ENCODE peak calls at places on chromosomes 3 and 15, in five cellular contexts. L is NT2/D1, I is H1, A is HepG2, S is GM12878. Y is an unnamed sample.
A peak's percentile ranks its signal among the peaks of the same experiment; 100 is the strongest.

GRCh38 chr15:90097475-90097874 is 4.8 kb downstream of the IDH2 start:
- DNase-seq in L (no peak), A (no peak), S (peak; percentile 88), I (no peak), Y (no peak)

GRCh38 chr15:29134239-29134638 is 135.4 kb downstream of the NSMCE3 start:
- DNase-seq in L (no peak), I (no peak), S (no peak), A (no peak), Y (no peak)

GRCh38 chr3:179268400-179269051 is 17.6 kb upstream of the KCNMB3 start:
- DNase-seq in A (no peak), L (no peak), S (no peak), I (no peak), Y (no peak)

GRCh38 chr3:157335677-157336076 is 101.0 kb upstream of the PTX3 start:
- DNase-seq in I (no peak), A (no peak), L (peak; percentile 74), S (no peak), Y (no peak)

GRCh38 chr15:73270366-73271097 is 98.2 kb downstream of the HCN4 start:
- DNase-seq in A (peak; percentile 20), S (no peak), I (no peak), L (no peak), Y (no peak)

GRCh38 chr3:81643721-81644120 is 117.7 kb downstream of the GBE1 start:
- DNase-seq in S (no peak), L (no peak), I (no peak), A (peak; percentile 9), Y (peak; percentile 49)

GRCh38 chr15:99090011-99090699 is 14.7 kb upstream of the SYNM start:
- DNase-seq in S (peak; percentile 90), A (no peak), I (no peak), L (no peak), Y (no peak)

GRCh38 chr3:31819441-31819840 is 161.6 kb downstream of the OSBPL10 start:
- DNase-seq in S (no peak), I (no peak), L (no peak), A (no peak), Y (no peak)

GRCh38 chr3:187679638-187680396 is 9.6 kb upstream of the SST start:
- DNase-seq in I (peak; percentile 96), S (no peak), L (peak; percentile 86), A (peak; percentile 73), Y (peak; percentile 68)

GRCh38 chr15:35545316-35545824 is 595 bp downstream of the DPH6 start:
- DNase-seq in A (peak; percentile 6), L (no peak), S (peak; percentile 16), I (no peak), Y (peak; percentile 33)

GRCh38 chr3:13631256-13631655 is 82.3 kb downstream of the FBLN2 start:
- DNase-seq in I (no peak), S (no peak), L (no peak), A (no peak), Y (no peak)

GRCh38 chr3:195903950-195904290 is 4.4 kb downstream of the TNK2 start:
- DNase-seq in I (no peak), S (no peak), A (no peak), L (no peak), Y (no peak)

GRCh38 chr3:105836533-105836932 is 32.3 kb downstream of the CBLB start:
- DNase-seq in S (peak; percentile 68), I (no peak), L (no peak), A (peak; percentile 20), Y (no peak)

GRCh38 chr3:197393711-197394110 is 95.3 kb upstream of the DLG1 start:
- DNase-seq in I (no peak), A (no peak), L (no peak), S (no peak), Y (no peak)

GRCh38 chr3:160885791-160886286 is 129.8 kb downstream of the PPM1L start:
- DNase-seq in S (peak; percentile 13), I (no peak), A (peak; percentile 1), L (peak; percentile 18), Y (peak; percentile 49)

GRCh38 chr3:185824051-185824466 is 783 bp downstream of the IGF2BP2 start:
- DNase-seq in A (no peak), I (peak; percentile 60), L (no peak), S (no peak), Y (no peak)

GRCh38 chr15:41493205-41493901 is at the start of gene ITPKA:
- DNase-seq in L (no peak), A (peak; percentile 88), S (peak; percentile 30), I (peak; percentile 85), Y (peak; percentile 66)

GRCh38 chr3:102400142-102400541 is 34.7 kb upstream of the ZPLD1 start:
- DNase-seq in I (no peak), A (no peak), L (no peak), S (no peak), Y (no peak)

GRCh38 chr3:142817356-142817755 is 71.5 kb downstream of the PCOLCE2 start:
- DNase-seq in L (no peak), I (no peak), A (no peak), S (no peak), Y (no peak)

GRCh38 chr3:190443257-190443656 is 6.4 kb downstream of the TMEM207 start:
- DNase-seq in A (peak; percentile 13), I (no peak), L (no peak), S (no peak), Y (no peak)

GRCh38 chr3:19348929-19349564 is 200.7 kb downstream of the KCNH8 start:
- DNase-seq in L (peak; percentile 13), A (peak; percentile 8), I (no peak), S (no peak), Y (peak; percentile 36)

GRCh38 chr15:57747206-57747605 is 40.7 kb downstream of the POLR2M start:
- DNase-seq in S (no peak), A (no peak), L (no peak), I (no peak), Y (no peak)

GRCh38 chr3:196232154-196232881 is 16.0 kb downstream of the SLC51A start:
- DNase-seq in A (no peak), S (no peak), I (no peak), L (no peak), Y (no peak)

GRCh38 chr3:188697127-188697526 is 474.6 kb upstream of the TPRG1 start:
- DNase-seq in A (no peak), I (no peak), L (no peak), S (peak; percentile 27), Y (no peak)

GRCh38 chr15:88166330-88166993 is 90.1 kb downstream of the NTRK3 start:
- DNase-seq in I (peak; percentile 78), S (no peak), L (peak; percentile 30), A (peak; percentile 10), Y (peak; percentile 46)

GRCh38 chr3:46998121-46998851 is 18.8 kb downstream of the NBEAL2 start:
- DNase-seq in S (no peak), A (peak; percentile 47), L (peak; percentile 81), I (peak; percentile 96), Y (peak; percentile 85)

GRCh38 chr3:186849392-186849975 is 7.0 kb downstream of the ADIPOQ start:
- DNase-seq in I (no peak), L (peak; percentile 25), S (peak; percentile 30), A (peak; percentile 67), Y (peak; percentile 14)

GRCh38 chr3:196236169-196236568 is 19.8 kb downstream of the SLC51A start:
- DNase-seq in A (no peak), L (no peak), I (no peak), S (no peak), Y (no peak)

GRCh38 chr15:65038838-65039237 is 6.3 kb upstream of the SLC51B start:
- DNase-seq in I (no peak), A (no peak), L (no peak), S (no peak), Y (no peak)

GRCh38 chr3:117887031-117887430 is 1147.6 kb downstream of the IGSF11 start:
- DNase-seq in L (no peak), I (no peak), S (no peak), A (no peak), Y (no peak)

GRCh38 chr15:70334286-70334685 is 236.6 kb upstream of the TLE3 start:
- DNase-seq in I (no peak), L (no peak), A (no peak), S (no peak), Y (no peak)

GRCh38 chr3:123070471-123070870 is 3.6 kb downstream of the PDIA5 start:
- DNase-seq in S (no peak), I (no peak), L (no peak), A (no peak), Y (no peak)

GRCh38 chr3:129536374-129536667 is 6.7 kb upstream of the H1-8 start:
- DNase-seq in A (no peak), I (no peak), S (no peak), L (no peak), Y (no peak)

GRCh38 chr15:33311312-33311971 is 675 bp downstream of the RYR3 start:
- DNase-seq in S (no peak), I (peak; percentile 70), L (no peak), A (no peak), Y (no peak)

GRCh38 chr3:59423707-59424106 is 373.9 kb upstream of the CFAP20DC start:
- DNase-seq in S (no peak), I (no peak), A (no peak), L (no peak), Y (no peak)

GRCh38 chr3:59425942-59426341 is 376.1 kb upstream of the CFAP20DC start:
- DNase-seq in L (no peak), S (no peak), A (no peak), I (no peak), Y (no peak)

GRCh38 chr3:59424268-59425010 is 374.6 kb upstream of the CFAP20DC start:
- DNase-seq in I (no peak), A (no peak), L (no peak), S (no peak), Y (no peak)

GRCh38 chr3:59426851-59427565 is 377.2 kb upstream of the CFAP20DC start:
- DNase-seq in A (no peak), I (no peak), S (no peak), L (no peak), Y (no peak)

GRCh38 chr3:59425371-59425770 is 375.5 kb upstream of the CFAP20DC start:
- DNase-seq in S (no peak), I (no peak), A (peak; percentile 3), L (no peak), Y (no peak)
- TF ChIP-seq SUZ12 in S (no peak), I (no peak), A (no peak), L (no peak), Y (no peak)

DNA sequence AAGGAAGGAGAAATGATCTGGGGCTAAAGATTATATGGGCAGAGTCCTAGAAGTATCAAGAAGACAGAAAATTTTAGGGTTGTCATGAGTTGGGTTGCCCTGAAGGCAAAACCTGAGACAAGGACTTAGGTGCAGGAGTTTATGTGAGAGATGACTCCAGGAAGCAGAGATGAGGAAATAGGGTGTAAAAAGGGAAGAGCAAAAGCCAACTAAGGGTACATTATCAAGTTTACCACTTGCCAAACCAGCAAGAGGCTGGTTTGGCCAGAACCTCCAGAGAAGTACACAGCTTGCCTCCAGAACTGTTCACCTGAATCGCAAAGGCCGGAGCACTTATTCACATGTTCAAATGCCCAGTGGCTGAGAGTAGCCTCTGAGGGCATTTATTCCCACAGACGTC is 116.7 kb downstream of the FHIT start:
- DNase-seq in A (no peak), L (no peak), I (no peak), S (no peak), Y (no peak)
- TF ChIP-seq SUZ12 in A (no peak), L (no peak), I (no peak), S (no peak), Y (no peak)

GRCh38 chr3:165669502-165669901 is 167.7 kb downstream of the BCHE start:
- DNase-seq in A (no peak), L (no peak), S (no peak), I (no peak), Y (no peak)
- TF ChIP-seq SUZ12 in A (no peak), L (no peak), S (no peak), I (no peak), Y (no peak)

GRCh38 chr3:45241206-45241605 is 15.1 kb upstream of the TMEM158 start:
- DNase-seq in A (no peak), L (no peak), I (no peak), S (no peak), Y (no peak)
- TF ChIP-seq SUZ12 in A (no peak), L (no peak), I (no peak), S (no peak), Y (no peak)